ENCODE peak calls at places on chromosomes 5 and 9, in nine cellular contexts. G, E, U, V, I, Q, O, T and P are unnamed samples.
A peak's percentile ranks its signal among the peaks of the same experiment; 100 is the strongest.

GRCh38 chr5:178569485-178569884 is 20.7 kb downstream of the COL23A1 start:
- DNase-seq in V (no peak), G (no peak), Q (no peak), T (no peak), E (no peak), I (no peak), O (peak; percentile 3), U (no peak), P (no peak)

GRCh38 chr5:116848974-116849586 is 274.5 kb upstream of the SEMA6A start:
- DNase-seq in G (no peak), E (no peak), I (no peak), O (no peak), Q (no peak), U (no peak), T (no peak), V (no peak), P (no peak)

GRCh38 chr9:126701820-126702500 is 88.2 kb downstream of the LMX1B start:
- DNase-seq in I (no peak), O (no peak), U (no peak), Q (peak; percentile 22), E (no peak), T (peak; percentile 22), V (peak; percentile 2), G (no peak), P (no peak)

GRCh38 chr9:98022447-98022846 is 34.1 kb upstream of the NANS start:
- DNase-seq in Q (no peak), V (no peak), G (no peak), I (no peak), T (no peak), U (no peak), O (peak; percentile 85), E (no peak), P (no peak)

GRCh38 chr9:14584571-14584970 is 108.7 kb downstream of the ZDHHC21 start:
- DNase-seq in T (no peak), G (no peak), Q (no peak), I (no peak), U (no peak), O (no peak), V (no peak), E (no peak), P (no peak)

GRCh38 chr9:89637787-89638186 is 33.0 kb downstream of the GADD45G start:
- DNase-seq in V (no peak), T (no peak), I (no peak), U (no peak), O (no peak), E (no peak), G (no peak), Q (no peak), P (no peak)

GRCh38 chr5:96381526-96381925 is 51.5 kb downstream of the PCSK1 start:
- DNase-seq in I (no peak), U (peak; percentile 24), T (no peak), G (no peak), E (peak; percentile 18), O (no peak), V (no peak), Q (no peak), P (no peak)

GRCh38 chr9:92963831-92964606 is 16.7 kb downstream of the FGD3 start:
- DNase-seq in V (no peak), T (no peak), O (no peak), E (no peak), U (peak; percentile 89), I (no peak), Q (peak; percentile 74), G (no peak), P (peak; percentile 90)

GRCh38 chr5:72160299-72160698 is 53.0 kb downstream of the MAP1B start:
- DNase-seq in U (no peak), Q (no peak), E (no peak), I (no peak), G (no peak), O (peak; percentile 91), V (no peak), T (no peak), P (no peak)

GRCh38 chr5:14414007-14414406 is 167.6 kb upstream of the OTULINL start:
- DNase-seq in E (no peak), T (no peak), G (no peak), Q (no peak), U (no peak), O (no peak), I (no peak), V (no peak), P (no peak)

GRCh38 chr5:2153350-2153749 is 270.6 kb upstream of the IRX4 start:
- DNase-seq in Q (no peak), O (no peak), T (no peak), G (no peak), V (no peak), E (no peak), I (no peak), U (no peak), P (no peak)

GRCh38 chr9:35108461-35108860 is 5.5 kb upstream of the STOML2 start:
- DNase-seq in T (no peak), G (no peak), U (no peak), E (no peak), I (no peak), Q (peak; percentile 4), V (no peak), O (no peak), P (no peak)

GRCh38 chr5:123673107-123673506 is 161.1 kb downstream of the CSNK1G3 start:
- DNase-seq in G (no peak), U (peak; percentile 2), I (no peak), T (peak; percentile 27), O (no peak), V (no peak), E (no peak), Q (no peak), P (no peak)

GRCh38 chr9:131733601-131734061 is 6.2 kb downstream of the RAPGEF1 start:
- DNase-seq in U (peak; percentile 60), G (peak; percentile 88), Q (peak; percentile 50), T (peak; percentile 48), I (peak; percentile 99), V (no peak), O (peak; percentile 93), E (no peak), P (peak; percentile 88)

GRCh38 chr5:128290152-128290858 is 206.7 kb downstream of the SLC12A2 start:
- DNase-seq in T (no peak), O (peak; percentile 38), G (no peak), E (no peak), Q (no peak), V (no peak), I (no peak), U (no peak), P (no peak)

GRCh38 chr5:43637416-43637815 is 34.4 kb downstream of the NNT start:
- DNase-seq in I (no peak), U (no peak), O (no peak), Q (no peak), V (no peak), G (no peak), T (no peak), E (no peak), P (no peak)

GRCh38 chr5:140018096-140018481 is 25.0 kb downstream of the NRG2 start:
- DNase-seq in G (no peak), Q (no peak), U (no peak), V (no peak), I (no peak), O (no peak), T (no peak), E (no peak), P (no peak)

GRCh38 chr5:72353046-72353445 is 32.9 kb downstream of the PTCD2 start:
- DNase-seq in G (no peak), E (no peak), U (no peak), Q (no peak), T (no peak), I (no peak), V (no peak), O (peak; percentile 66), P (no peak)

GRCh38 chr5:150022163-150022540 is 21.6 kb downstream of the HMGXB3 start:
- DNase-seq in G (peak; percentile 36), I (peak; percentile 91), O (peak; percentile 91), Q (no peak), V (no peak), E (no peak), U (no peak), T (no peak), P (no peak)

GRCh38 chr5:171188016-171188415 is 121.0 kb upstream of the TLX3 start:
- DNase-seq in U (no peak), E (no peak), O (no peak), I (no peak), V (no peak), Q (no peak), T (no peak), G (no peak), P (no peak)

GRCh38 chr5:13188393-13188792 is 756.1 kb downstream of the DNAH5 start:
- DNase-seq in U (no peak), Q (no peak), G (no peak), V (no peak), I (no peak), T (no peak), E (no peak), O (peak; percentile 70), P (no peak)

GRCh38 chr9:133692364-133692985 is 45.7 kb downstream of the SARDH start:
- DNase-seq in Q (no peak), V (no peak), T (no peak), E (no peak), G (no peak), U (no peak), O (no peak), I (no peak), P (no peak)

GRCh38 chr9:124666642-124667041 is 104.5 kb downstream of the NR6A1 start:
- DNase-seq in I (no peak), U (no peak), E (no peak), V (no peak), G (no peak), Q (no peak), T (no peak), O (no peak), P (no peak)

GRCh38 chr9:127158995-127159801 is 36.8 kb upstream of the ANGPTL2 start:
- DNase-seq in U (no peak), O (peak; percentile 93), E (no peak), G (peak; percentile 11), Q (no peak), T (peak; percentile 60), V (no peak), I (no peak), P (no peak)